ENCODE peak calls at places on chromosomes 3 and 15, in four cellular contexts. Z is GM23248, I is heart right ventricle, P is GM12878. M is an unnamed sample.

GRCh38 chr15:96051598-96051997 is 278.9 kb upstream of the NR2F2 start:
- DNase-seq in Z (no peak), I (no peak), P (no peak), M (no peak)

GRCh38 chr3:140159646-140160045 is 224.7 kb downstream of the CLSTN2 start:
- DNase-seq in Z (no peak), I (no peak), P (no peak), M (no peak)

GRCh38 chr3:70821602-70822001 is 509.2 kb upstream of the MDFIC2 start:
- DNase-seq in Z (no peak), I (no peak), P (no peak), M (no peak)

GRCh38 chr3:169400874-169401273 is 262.6 kb downstream of the MECOM start:
- DNase-seq in Z (no peak), I (no peak), P (no peak), M (no peak)

GRCh38 chr15:80831606-80832224 is 52.5 kb downstream of the CEMIP start:
- DNase-seq in Z (no peak), I (no peak), P (no peak), M (no peak)

GRCh38 chr3:8635625-8636024 is 9.0 kb downstream of the SSUH2 start:
- DNase-seq in Z (no peak), I (no peak), P (no peak), M (no peak)

GRCh38 chr15:81418891-81419290 is 44.9 kb upstream of the TMC3 start:
- DNase-seq in Z (no peak), I (no peak), P (no peak), M (no peak)

GRCh38 chr3:96863129-96863740 is 48.8 kb downstream of the EPHA6 start:
- DNase-seq in Z (peak; percentile 56), I (no peak), P (no peak), M (no peak)

GRCh38 chr3:100396967-100397366 is 3.9 kb downstream of the TOMM70 start:
- DNase-seq in Z (peak; percentile 11), I (no peak), P (no peak), M (no peak)

DNA sequence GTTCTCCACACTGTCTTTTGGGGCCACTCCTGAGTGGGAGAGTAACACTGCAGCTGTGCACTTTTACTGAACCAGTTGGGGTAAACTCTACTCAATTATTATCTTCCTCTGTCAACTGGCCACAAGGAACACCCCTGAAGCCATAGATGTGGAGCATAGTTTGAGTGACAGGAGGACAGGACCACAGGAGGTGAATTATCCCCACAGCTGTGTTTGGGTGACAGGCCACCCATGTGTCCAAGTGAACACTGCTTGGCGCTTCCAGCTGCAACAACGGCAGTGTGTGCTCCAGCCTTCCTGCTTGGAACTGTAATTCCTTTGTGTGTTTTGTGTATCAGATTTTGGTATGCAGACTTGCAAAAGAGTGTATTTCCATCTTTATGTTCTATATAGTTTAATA is 20.2 kb upstream of the TSPAN3 start:
- DNase-seq in Z (no peak), I (no peak), P (no peak), M (no peak)
- H3K27ac ChIP-seq in Z (no peak overlapping the region), I (no peak overlapping the region), P (no peak overlapping the region), M (no peak overlapping the region)

GRCh38 chr15:63597821-63598220 is 634 bp downstream of the FBXL22 start:
- DNase-seq in Z (no peak), I (no peak), P (no peak), M (no peak)
- H3K27ac ChIP-seq in Z (no peak overlapping the region), I (peak overlapping the region; percentile 84), P (no peak overlapping the region), M (no peak overlapping the region)

GRCh38 chr3:61667417-61668213 is 106.2 kb downstream of the PTPRG start:
- DNase-seq in Z (peak; percentile 23), I (no peak), P (no peak), M (no peak)
- H3K27ac ChIP-seq in Z (no peak overlapping the region), I (no peak overlapping the region), P (no peak overlapping the region), M (no peak overlapping the region)

GRCh38 chr15:90974216-90974615 is 19.5 kb downstream of the RCCD1 start:
- DNase-seq in Z (no peak), I (no peak), P (no peak), M (no peak)

GRCh38 chr15:90982135-90982534 is 12.2 kb downstream of the PRC1 start:
- DNase-seq in Z (peak; percentile 64), I (no peak), P (no peak), M (no peak)

GRCh38 chr15:90981681-90982080 is 12.7 kb downstream of the PRC1 start:
- DNase-seq in Z (no peak), I (no peak), P (peak; percentile 53), M (no peak)

GRCh38 chr15:90979582-90979981 is 14.8 kb downstream of the PRC1 start:
- DNase-seq in Z (peak; percentile 22), I (no peak), P (no peak), M (no peak)
- H3K27ac ChIP-seq in Z (no peak overlapping the region), I (no peak overlapping the region), P (no peak overlapping the region), M (no peak overlapping the region)

M was measured in substantia nigra.